ENCODE peak calls at places on chromosomes 11 and 22, in eight cellular contexts. N is lower lobe of right lung, T is AG09319, H is ovary, Q is Calu3, Z is HTR-8/SVneo, A is endodermal cell, V is neural crest cell. B is an unnamed sample.

GRCh38 chr11:128022007-128022368 is 565.4 kb downstream of the ETS1 start:
- DNase-seq in N (no peak), T (no peak), V (no peak), A (no peak), Z (no peak), H (no peak), Q (no peak), B (no peak)

GRCh38 chr11:88692306-88692705 is 354.8 kb upstream of the CTSC start:
- DNase-seq in V (no peak), Q (no peak), N (no peak), H (no peak), T (no peak), A (no peak), Z (no peak), B (no peak)

GRCh38 chr22:42625416-42625815 is 10.7 kb upstream of the POLDIP3 start:
- DNase-seq in Q (no peak), A (no peak), N (no peak), V (no peak), Z (no peak), T (no peak), H (no peak), B (no peak)

GRCh38 chr11:112525844-112526590 is 265.4 kb upstream of the PLET1 start:
- DNase-seq in N (no peak), T (no peak), Q (no peak), V (no peak), H (no peak), Z (no peak), A (peak; percentile 35), B (no peak)

GRCh38 chr22:11325767-11326166 is 4202.2 kb upstream of the OR11H1 start:
- DNase-seq in N (no peak), H (no peak), Z (no peak), A (no peak), V (no peak), T (no peak), Q (no peak), B (no peak)

GRCh38 chr22:35435201-35435712 is 35.3 kb downstream of the MCM5 start:
- DNase-seq in Z (no peak), A (no peak), H (no peak), Q (no peak), N (no peak), T (no peak), V (peak; percentile 42), B (peak; percentile 42)

GRCh38 chr11:68839953-68840641 is 1.6 kb downstream of the CPT1A start:
- DNase-seq in N (no peak), V (no peak), A (peak; percentile 69), T (no peak), Z (no peak), Q (no peak), H (no peak), B (no peak)

GRCh38 chr11:61158691-61159381 is 2.4 kb downstream of the VPS37C start:
- DNase-seq in V (no peak), N (no peak), A (peak; percentile 62), Q (peak; percentile 28), H (no peak), Z (no peak), T (peak; percentile 22), B (no peak)

GRCh38 chr11:70183483-70184176 is 19.5 kb upstream of the FADD start:
- DNase-seq in T (no peak), N (no peak), Q (no peak), A (no peak), V (no peak), Z (no peak), H (no peak), B (no peak)

GRCh38 chr11:17063171-17064002 is 14.1 kb downstream of the RPS13 start:
- DNase-seq in V (peak; percentile 68), H (peak; percentile 63), Z (peak; percentile 62), N (peak; percentile 78), A (peak; percentile 93), T (no peak), Q (peak; percentile 83), B (peak; percentile 51)

GRCh38 chr22:17831527-17832251 is 57.4 kb upstream of the BID start:
- DNase-seq in V (no peak), A (no peak), N (no peak), T (no peak), Z (no peak), Q (no peak), H (peak; percentile 59), B (no peak)

GRCh38 chr22:49446145-49446758 is 381.4 kb downstream of the BRD1 start:
- DNase-seq in A (peak; percentile 39), N (no peak), H (no peak), Q (no peak), Z (no peak), T (no peak), V (no peak), B (no peak)

GRCh38 chr11:2572491-2573239 is 127.1 kb downstream of the KCNQ1OT1 start:
- DNase-seq in H (no peak), T (no peak), Q (no peak), N (peak; percentile 30), V (no peak), Z (no peak), A (peak; percentile 35), B (no peak)

GRCh38 chr11:84853841-84854497 is 773.2 kb downstream of the DLG2 start:
- DNase-seq in A (no peak), V (no peak), Z (no peak), H (no peak), N (no peak), Q (no peak), T (no peak), B (no peak)

GRCh38 chr22:40758390-40758789 is 60.8 kb downstream of the SLC25A17 start:
- DNase-seq in A (no peak), V (no peak), Q (no peak), T (no peak), N (no peak), Z (no peak), H (no peak), B (no peak)

GRCh38 chr11:69367211-69367964 is 73.4 kb downstream of the MYEOV start:
- DNase-seq in A (peak; percentile 13), V (no peak), Q (no peak), T (no peak), Z (no peak), N (no peak), H (no peak), B (no peak)

GRCh38 chr11:114416441-114416928 is 16.0 kb downstream of the RBM7 start:
- DNase-seq in N (no peak), V (no peak), T (no peak), H (no peak), A (no peak), Z (no peak), Q (no peak), B (no peak)

GRCh38 chr11:127339376-127339775 is 338.8 kb upstream of the KIRREL3 start:
- DNase-seq in A (no peak), N (no peak), H (no peak), V (no peak), T (no peak), Z (no peak), Q (no peak), B (no peak)

GRCh38 chr11:62687508-62688396 is 1.6 kb downstream of the LRRN4CL start:
- DNase-seq in N (no peak), H (no peak), T (no peak), V (no peak), Q (no peak), Z (no peak), A (peak; percentile 70), B (no peak)

GRCh38 chr22:42065408-42066132 is 5.0 kb downstream of the NAGA start:
- DNase-seq in N (no peak), V (no peak), A (peak; percentile 81), T (no peak), Q (no peak), H (peak; percentile 13), Z (no peak), B (no peak)

GRCh38 chr11:68657021-68657780 is 27.1 kb upstream of the GAL start:
- DNase-seq in Q (no peak), A (no peak), T (no peak), N (no peak), H (no peak), V (no peak), Z (no peak), B (no peak)

GRCh38 chr11:74669311-74670160 is 61.7 kb downstream of the CHRDL2 start:
- DNase-seq in N (no peak), H (no peak), Q (no peak), Z (no peak), A (peak; percentile 30), V (no peak), T (no peak), B (no peak)

GRCh38 chr11:31767665-31768064 is 43.5 kb downstream of the PAX6 start:
- DNase-seq in T (no peak), V (no peak), Z (no peak), N (no peak), H (no peak), A (no peak), Q (no peak), B (no peak)

GRCh38 chr11:63560506-63561179 is 2.5 kb downstream of the PLAAT2 start:
- DNase-seq in H (no peak), V (no peak), N (peak; percentile 83), T (no peak), Z (no peak), A (no peak), Q (peak; percentile 69), B (no peak)

GRCh38 chr22:16917144-16918003 is 90.6 kb downstream of the GAB4 start:
- DNase-seq in N (peak; percentile 64), Z (peak; percentile 53), Q (peak; percentile 68), T (peak; percentile 12), A (peak; percentile 93), V (peak; percentile 68), H (peak; percentile 45), B (peak; percentile 90)

GRCh38 chr22:36540867-36541642 is 12.1 kb upstream of the EIF3D start:
- DNase-seq in V (no peak), T (no peak), A (no peak), Z (no peak), Q (no peak), N (no peak), H (no peak), B (no peak)

GRCh38 chr11:43904737-43905515 is 24.3 kb downstream of the ALKBH3 start:
- DNase-seq in Q (no peak), Z (no peak), H (peak; percentile 63), V (no peak), A (no peak), T (no peak), N (no peak), B (peak; percentile 44)

GRCh38 chr11:13207665-13208594 is 69.7 kb upstream of the BMAL1 start:
- DNase-seq in Z (no peak), H (peak; percentile 50), T (no peak), V (no peak), A (peak; percentile 72), N (peak; percentile 54), Q (peak; percentile 25), B (peak; percentile 72)

GRCh38 chr11:76448506-76448905 is 3.7 kb downstream of the EMSY start:
- DNase-seq in A (no peak), Q (no peak), T (no peak), N (no peak), Z (no peak), V (no peak), H (no peak), B (no peak)

GRCh38 chr22:19691007-19691720 is 23.1 kb upstream of the SEPTIN5 start:
- DNase-seq in A (no peak), H (no peak), N (no peak), Z (no peak), T (no peak), Q (no peak), V (no peak), B (no peak)

GRCh38 chr11:63530021-63530420 is 6.6 kb upstream of the PLAAT4 start:
- DNase-seq in V (no peak), H (no peak), Q (no peak), A (peak; percentile 69), T (no peak), Z (no peak), N (no peak), B (no peak)

B was measured in COLO829.